ENCODE peak calls at places on chromosomes 16 and 17, in seven cellular contexts. X is psoas muscle, U is H1, H is lower lobe of right lung, I is BE2C, S is tibial artery, K is adipocyte. D is an unnamed sample.

GRCh38 chr17:30095507-30096244 is 20.9 kb upstream of the NSRP1 start:
- DNase-seq in X (no peak), U (no peak), K (peak; percentile 91), H (no peak), S (no peak), I (no peak), D (no peak)

GRCh38 chr17:56595831-56596740 is 2.6 kb downstream of the NOG start:
- DNase-seq in X (no peak), I (no peak), S (peak; percentile 36), H (peak; percentile 45), K (peak; percentile 60), U (no peak), D (no peak)

GRCh38 chr17:50638572-50638850 is 3.8 kb downstream of the ABCC3 start:
- DNase-seq in X (no peak), S (no peak), U (no peak), I (no peak), K (no peak), H (no peak), D (no peak)

GRCh38 chr16:2842340-2843000 is 12.4 kb downstream of the ZG16B start:
- DNase-seq in I (peak; percentile 86), H (peak; percentile 67), X (peak; percentile 88), U (no peak), S (no peak), K (peak; percentile 34), D (no peak)

GRCh38 chr17:10271004-10271620 is 72.7 kb upstream of the GAS7 start:
- DNase-seq in S (no peak), U (no peak), X (no peak), I (no peak), H (no peak), K (peak; percentile 28), D (no peak)

GRCh38 chr16:57042157-57043111 is 49.9 kb upstream of the CPNE2 start:
- DNase-seq in S (no peak), H (no peak), I (no peak), X (no peak), K (no peak), U (no peak), D (no peak)

GRCh38 chr16:82583415-82583814 is 43.4 kb upstream of the CDH13 start:
- DNase-seq in S (no peak), K (no peak), U (no peak), I (no peak), H (no peak), X (no peak), D (no peak)

GRCh38 chr17:70655179-70655578 is 485.8 kb downstream of the KCNJ2 start:
- DNase-seq in I (no peak), H (no peak), S (no peak), K (no peak), X (no peak), U (no peak), D (no peak)

GRCh38 chr16:51388516-51388951 is 237.5 kb upstream of the SALL1 start:
- DNase-seq in U (no peak), X (no peak), S (no peak), H (no peak), I (no peak), K (no peak), D (no peak)

GRCh38 chr16:23290189-23291062 is 11.7 kb upstream of the SCNN1B start:
- DNase-seq in S (no peak), H (no peak), K (no peak), U (no peak), X (no peak), I (no peak), D (no peak)

GRCh38 chr17:28811594-28812135 is 30.9 kb downstream of the FAM222B start:
- DNase-seq in X (no peak), S (no peak), I (no peak), K (peak; percentile 42), U (no peak), H (no peak), D (no peak)

GRCh38 chr17:79951361-79952264 is 84.1 kb downstream of the TBC1D16 start:
- DNase-seq in K (peak; percentile 57), I (peak; percentile 62), H (peak; percentile 78), X (peak; percentile 63), S (no peak), U (no peak), D (peak; percentile 30)

GRCh38 chr16:35752773-35753558 is 2293.6 kb downstream of the TP53TG3F start:
- DNase-seq in H (peak; percentile 30), K (no peak), S (no peak), I (no peak), X (no peak), U (no peak), D (no peak)

GRCh38 chr16:55539049-55539448 is 27.4 kb upstream of the CAPNS2 start:
- DNase-seq in U (no peak), I (no peak), X (no peak), S (no peak), H (no peak), K (peak; percentile 63), D (no peak)

DNA sequence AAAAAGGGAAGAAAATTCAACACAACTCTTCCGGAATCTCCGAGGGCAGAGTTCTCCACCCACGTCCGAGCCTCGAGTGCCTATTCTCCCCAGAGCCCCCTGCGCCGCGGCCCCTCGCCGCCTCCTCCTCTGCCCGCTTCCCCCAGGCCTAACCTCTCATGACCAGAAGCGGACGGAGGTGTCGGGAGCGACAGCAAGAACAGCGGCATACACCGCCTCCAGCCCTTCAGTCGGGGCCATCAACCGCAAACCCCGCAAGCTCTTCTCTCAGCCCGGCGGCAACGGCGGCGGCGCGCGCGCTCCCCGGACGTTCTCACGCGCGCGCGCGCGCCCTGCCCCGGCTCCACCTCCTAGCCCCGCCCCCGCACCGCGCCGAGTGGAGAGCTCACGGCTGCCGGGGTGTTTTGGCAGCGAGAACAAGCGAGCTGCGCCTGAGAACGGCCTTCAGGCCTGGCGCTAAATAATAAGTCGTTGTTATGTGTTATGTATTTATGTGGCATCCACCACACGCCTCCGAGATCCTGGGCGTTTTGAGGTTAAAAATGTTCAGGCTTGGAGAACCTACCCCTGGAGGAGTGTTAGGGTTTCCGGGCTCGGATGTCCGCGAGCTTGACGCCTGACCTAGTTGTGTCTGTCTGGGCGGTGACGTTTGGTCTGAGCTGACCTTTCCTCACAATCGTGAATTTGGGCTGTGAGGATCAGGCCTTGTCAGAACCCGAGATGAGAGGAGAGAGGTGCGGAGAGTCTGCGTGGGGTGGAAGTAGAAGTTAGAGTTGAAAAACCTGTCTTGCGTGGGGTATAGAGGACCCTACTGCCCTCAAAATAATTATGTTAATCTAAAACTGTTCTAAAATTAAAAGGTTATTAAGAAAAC is at the start of gene RNFT1:
- DNase-seq in S (peak; percentile 90), X (peak; percentile 95), H (peak; percentile 96), K (peak; percentile 97), U (peak; percentile 7), I (peak; percentile 95), D (peak; percentile 15)
- H3K4me3 ChIP-seq in S (peak within 1 kb of the TSS; percentile 91), X (peak within 1 kb of the TSS; percentile 81), H (peak within 1 kb of the TSS; percentile 90), K (peak within 1 kb of the TSS; percentile 92), U (peak within 1 kb of the TSS; percentile 82), I (peak within 1 kb of the TSS; percentile 65), D (peak within 1 kb of the TSS; percentile 87)

GRCh38 chr16:70777496-70777895 is 23.5 kb downstream of the VAC14 start:
- DNase-seq in H (no peak), U (no peak), I (no peak), K (no peak), X (no peak), S (no peak), D (no peak)

GRCh38 chr16:70774261-70774660 is 26.7 kb downstream of the VAC14 start:
- DNase-seq in X (no peak), S (no peak), K (no peak), U (no peak), H (peak; percentile 7), I (no peak), D (no peak)

GRCh38 chr16:70772493-70772892 is 28.5 kb downstream of the VAC14 start:
- DNase-seq in H (no peak), X (no peak), S (no peak), K (peak; percentile 25), U (no peak), I (no peak), D (no peak)

GRCh38 chr16:70777973-70778406 is 23.0 kb downstream of the VAC14 start:
- DNase-seq in H (no peak), I (peak; percentile 77), X (no peak), U (no peak), K (peak; percentile 26), S (no peak), D (no peak)

GRCh38 chr16:70775399-70775798 is 25.6 kb downstream of the VAC14 start:
- DNase-seq in K (no peak), I (no peak), H (peak; percentile 19), S (no peak), U (no peak), X (no peak), D (no peak)
- H3K4me3 ChIP-seq in K (no peak overlapping the region), I (no peak overlapping the region), H (no peak overlapping the region), S (no peak overlapping the region), U (no peak overlapping the region), X (no peak overlapping the region), D (no peak overlapping the region)

GRCh38 chr17:81549826-81550225 is 2.3 kb downstream of the FAAP100 start:
- DNase-seq in K (no peak), S (no peak), I (no peak), X (peak; percentile 39), U (no peak), H (no peak), D (no peak)

GRCh38 chr17:81546906-81547613 is 5.1 kb downstream of the FAAP100 start:
- DNase-seq in S (no peak), X (no peak), U (no peak), H (no peak), K (no peak), I (no peak), D (no peak)

GRCh38 chr17:81545160-81545949 is 6.8 kb downstream of the FAAP100 start:
- DNase-seq in K (no peak), S (no peak), I (no peak), X (no peak), U (no peak), H (no peak), D (no peak)

GRCh38 chr17:81549031-81549557 is 3.1 kb downstream of the FAAP100 start:
- DNase-seq in S (no peak), H (no peak), X (peak; percentile 58), K (no peak), I (no peak), U (no peak), D (no peak)

DNA sequence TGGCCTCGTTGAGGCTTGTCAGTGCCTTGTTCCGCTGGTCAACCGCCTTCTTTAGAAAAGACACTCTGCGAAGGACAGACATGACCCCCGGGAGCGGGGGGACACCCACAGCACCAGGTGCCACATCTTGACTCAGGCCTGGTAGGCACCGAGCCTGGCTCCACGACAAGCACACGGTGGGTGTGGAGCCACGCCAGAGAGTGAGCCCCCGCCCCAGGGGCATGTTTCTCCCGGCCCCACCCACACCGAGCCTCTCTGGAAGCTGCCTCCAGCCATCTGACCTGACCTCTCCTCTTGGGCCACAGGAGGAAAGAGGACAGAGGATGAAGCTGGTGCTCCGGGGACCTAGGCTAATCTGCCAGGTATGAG is 4.6 kb downstream of the FAAP100 start:
- DNase-seq in S (no peak), I (no peak), K (no peak), H (no peak), U (no peak), X (no peak), D (no peak)
- H3K4me3 ChIP-seq in S (no peak overlapping the region), I (no peak overlapping the region), K (no peak overlapping the region), H (no peak overlapping the region), U (no peak overlapping the region), X (no peak overlapping the region), D (no peak overlapping the region)

GRCh38 chr17:68955181-68955841 is at the start of gene ABCA8:
- DNase-seq in I (no peak), S (peak; percentile 40), X (no peak), U (no peak), K (peak; percentile 66), H (no peak), D (peak; percentile 2)
- H3K4me3 ChIP-seq in I (no peak within 1 kb of the TSS), S (peak within 1 kb of the TSS; percentile 18), X (peak within 1 kb of the TSS; percentile 53), U (no peak within 1 kb of the TSS), K (peak within 1 kb of the TSS; percentile 79), H (peak within 1 kb of the TSS; percentile 41), D (no peak within 1 kb of the TSS)

D was measured in HFF-Myc.